ENCODE peak calls at places on chromosomes 4 and X, in five cellular contexts. H, U, R, N and B are unnamed samples.

GRCh38 chr4:146159384-146160058 is 16.0 kb upstream of the LSM6 start:
- DNase-seq in H (no peak), R (no peak), U (no peak), N (no peak), B (no peak)

GRCh38 chrX:72131317-72132294 is at the start of gene RTL5:
- DNase-seq in H (peak), R (peak), U (peak), N (peak), B (peak)

GRCh38 chrX:20254712-20255299 is 11.9 kb downstream of the RPS6KA3 start:
- DNase-seq in U (no peak), R (no peak), H (no peak), N (no peak), B (no peak)

GRCh38 chrX:107684956-107685385 is 56.7 kb downstream of the PRPS1 start:
- DNase-seq in H (no peak), R (no peak), U (peak), N (no peak), B (peak)

GRCh38 chr4:4423706-4424498 is 37.0 kb downstream of the NSG1 start:
- DNase-seq in U (no peak), N (no peak), H (no peak), R (no peak), B (no peak)

GRCh38 chrX:132216806-132217202 is 2.4 kb downstream of the RAP2C start:
- DNase-seq in N (no peak), R (no peak), H (peak), U (no peak), B (no peak)

GRCh38 chr4:2472187-2472586 is 3.3 kb downstream of the RNF4 start:
- DNase-seq in R (no peak), N (no peak), H (no peak), U (no peak), B (no peak)

GRCh38 chrX:132461886-132462285 is 27.0 kb downstream of the MBNL3 start:
- DNase-seq in U (no peak), R (no peak), H (no peak), N (no peak), B (no peak)

GRCh38 chr4:89121711-89122387 is 10.5 kb downstream of the TIGD2 start:
- DNase-seq in R (no peak), U (no peak), H (no peak), N (no peak), B (no peak)

GRCh38 chrX:8424941-8425340 is 39.7 kb upstream of the VCX3B start:
- DNase-seq in H (no peak), R (no peak), U (no peak), N (no peak), B (no peak)

GRCh38 chr4:77022581-77023133 is 53.1 kb downstream of the CCNI start:
- DNase-seq in U (no peak), N (no peak), R (peak), H (no peak), B (no peak)

GRCh38 chr4:121709766-121710405 is 13.1 kb upstream of the ANXA5 start:
- DNase-seq in R (no peak), U (no peak), H (no peak), N (no peak), B (no peak)

GRCh38 chrX:72348247-72348979 is 42.7 kb upstream of the CITED1 start:
- DNase-seq in U (no peak), R (no peak), H (no peak), N (no peak), B (no peak)

GRCh38 chrX:134622056-134622812 is 36.0 kb downstream of the PLAC1 start:
- DNase-seq in U (peak), H (no peak), N (no peak), R (no peak), B (no peak)

GRCh38 chrX:154374361-154375155 is at the start of gene FLNA:
- DNase-seq in N (no peak), U (peak), H (no peak), R (no peak), B (no peak)

GRCh38 chr4:185351691-185352090 is 44.0 kb downstream of the LRP2BP start:
- DNase-seq in R (no peak), N (no peak), U (no peak), H (no peak), B (no peak)

GRCh38 chrX:123665197-123665596 is 67.7 kb downstream of the THOC2 start:
- DNase-seq in N (no peak), H (peak), R (no peak), U (no peak), B (no peak)

GRCh38 chr4:152657657-152658056 is 22.1 kb downstream of the TMEM154 start:
- DNase-seq in R (no peak), N (no peak), U (no peak), H (no peak), B (no peak)

GRCh38 chrX:84144281-84144680 is 43.7 kb downstream of the RPS6KA6 start:
- DNase-seq in N (no peak), H (no peak), R (no peak), U (no peak), B (peak)

GRCh38 chrX:16855363-16856075 is 14.6 kb downstream of the RBBP7 start:
- DNase-seq in U (no peak), H (no peak), R (no peak), N (no peak), B (no peak)

GRCh38 chrX:150897371-150898319 is 823 bp downstream of the CD99L2 start:
- DNase-seq in U (no peak), N (peak), R (no peak), H (peak), B (no peak)

GRCh38 chr4:8739820-8740665 is 131.6 kb downstream of the HMX1 start:
- DNase-seq in H (no peak), N (no peak), R (no peak), U (no peak), B (no peak)

GRCh38 chrX:11446951-11447350 is 153.7 kb downstream of the AMELX start:
- DNase-seq in U (no peak), N (no peak), R (no peak), H (no peak), B (no peak)

GRCh38 chr4:10532155-10532554 is 74.9 kb upstream of the ZNF518B start:
- DNase-seq in U (no peak), H (no peak), N (no peak), R (no peak), B (no peak)

GRCh38 chr4:76430519-76431388 is 4.3 kb upstream of the SHROOM3 start:
- DNase-seq in U (peak), R (peak), N (peak), H (peak), B (peak)

GRCh38 chr4:82811838-82812672 is 13.5 kb upstream of the SCD5 start:
- DNase-seq in R (no peak), U (no peak), N (peak), H (peak), B (no peak)

GRCh38 chrX:122087353-122087752 is 1039.9 kb downstream of the GLUD2 start:
- DNase-seq in N (no peak), R (no peak), U (no peak), H (peak), B (peak)

GRCh38 chr4:47623916-47624554 is 139.0 kb downstream of the ATP10D start:
- DNase-seq in N (no peak), H (no peak), R (no peak), U (no peak), B (no peak)

GRCh38 chr4:76781698-76782595 is 116.0 kb downstream of the SOWAHB start:
- DNase-seq in N (no peak), H (peak), U (no peak), R (no peak), B (peak)